ENCODE peak calls at places on chromosomes 5 and 9, in seven cellular contexts. Z is mammary epithelial cell, D is mucosa of descending colon, E is choroid plexus epithelial cell, Y is cardiac muscle cell, J is fibroblast of lung, U is cardiac fibroblast. X is an unnamed sample.

GRCh38 chr5:72178910-72179815 is 71.9 kb downstream of the MAP1B start:
- DNase-seq in Z (peak; percentile 82), D (peak; percentile 33), E (peak; percentile 92), Y (no peak), J (peak; percentile 94), U (peak; percentile 95), X (peak; percentile 89)

GRCh38 chr9:82720515-82720914 is 342.4 kb downstream of the RASEF start:
- DNase-seq in Z (no peak), D (no peak), E (no peak), Y (no peak), J (no peak), U (no peak), X (no peak)

GRCh38 chr5:133365326-133365725 is 247.0 kb downstream of the FSTL4 start:
- DNase-seq in Z (no peak), D (no peak), E (no peak), Y (peak; percentile 32), J (no peak), U (no peak), X (no peak)

GRCh38 chr9:94801242-94801641 is 74.7 kb downstream of the AOPEP start:
- DNase-seq in Z (no peak), D (no peak), E (no peak), Y (no peak), J (peak; percentile 58), U (no peak), X (peak; percentile 89)

GRCh38 chr5:93791520-93791972 is 50.1 kb upstream of the POU5F2 start:
- DNase-seq in Z (no peak), D (no peak), E (peak; percentile 88), Y (no peak), J (no peak), U (peak; percentile 8), X (no peak)

GRCh38 chr5:134019636-134020035 is 14.9 kb upstream of the VDAC1 start:
- DNase-seq in Z (no peak), D (peak; percentile 35), E (no peak), Y (no peak), J (no peak), U (no peak), X (no peak)

GRCh38 chr9:136118061-136118366 is 661 bp downstream of the TMEM250 start:
- DNase-seq in Z (no peak), D (no peak), E (no peak), Y (peak; percentile 77), J (no peak), U (no peak), X (no peak)

GRCh38 chr5:143008809-143009521 is 238.8 kb downstream of the ARHGAP26 start:
- DNase-seq in Z (peak; percentile 100), D (no peak), E (peak; percentile 92), Y (no peak), J (peak; percentile 99), U (peak; percentile 74), X (peak; percentile 100)

GRCh38 chr5:87582149-87582548 is 169.4 kb upstream of the CCNH start:
- DNase-seq in Z (no peak), D (no peak), E (no peak), Y (no peak), J (no peak), U (no peak), X (no peak)

GRCh38 chr9:16442622-16443021 is 427.8 kb downstream of the BNC2 start:
- DNase-seq in Z (peak; percentile 71), D (no peak), E (peak; percentile 84), Y (no peak), J (peak; percentile 76), U (peak; percentile 62), X (peak; percentile 72)

GRCh38 chr9:95772320-95773060 is 103.0 kb upstream of the ERCC6L2 start:
- DNase-seq in Z (no peak), D (peak; percentile 83), E (peak; percentile 63), Y (peak; percentile 75), J (peak; percentile 73), U (peak; percentile 78), X (peak; percentile 56)

GRCh38 chr5:120228262-120229031 is 235.7 kb upstream of the PRR16 start:
- DNase-seq in Z (peak; percentile 29), D (no peak), E (no peak), Y (no peak), J (peak; percentile 37), U (no peak), X (peak; percentile 14)

GRCh38 chr5:96597441-96598020 is 64.6 kb upstream of the CAST start:
- DNase-seq in Z (no peak), D (no peak), E (peak; percentile 63), Y (no peak), J (peak; percentile 82), U (no peak), X (peak; percentile 84)

GRCh38 chr9:129484325-129485000 is 136.4 kb downstream of the C9orf50 start:
- DNase-seq in Z (no peak), D (no peak), E (no peak), Y (no peak), J (no peak), U (no peak), X (peak; percentile 32)

GRCh38 chr9:129485140-129485758 is 135.7 kb downstream of the C9orf50 start:
- DNase-seq in Z (no peak), D (no peak), E (no peak), Y (no peak), J (no peak), U (no peak), X (no peak)

GRCh38 chr9:129487658-129488483 is 133.0 kb downstream of the C9orf50 start:
- DNase-seq in Z (peak; percentile 50), D (peak; percentile 56), E (peak; percentile 82), Y (no peak), J (peak; percentile 65), U (peak; percentile 78), X (peak; percentile 71)

GRCh38 chr9:129487307-129487657 is 133.6 kb downstream of the C9orf50 start:
- DNase-seq in Z (no peak), D (no peak), E (no peak), Y (no peak), J (no peak), U (no peak), X (peak; percentile 22)

DNA sequence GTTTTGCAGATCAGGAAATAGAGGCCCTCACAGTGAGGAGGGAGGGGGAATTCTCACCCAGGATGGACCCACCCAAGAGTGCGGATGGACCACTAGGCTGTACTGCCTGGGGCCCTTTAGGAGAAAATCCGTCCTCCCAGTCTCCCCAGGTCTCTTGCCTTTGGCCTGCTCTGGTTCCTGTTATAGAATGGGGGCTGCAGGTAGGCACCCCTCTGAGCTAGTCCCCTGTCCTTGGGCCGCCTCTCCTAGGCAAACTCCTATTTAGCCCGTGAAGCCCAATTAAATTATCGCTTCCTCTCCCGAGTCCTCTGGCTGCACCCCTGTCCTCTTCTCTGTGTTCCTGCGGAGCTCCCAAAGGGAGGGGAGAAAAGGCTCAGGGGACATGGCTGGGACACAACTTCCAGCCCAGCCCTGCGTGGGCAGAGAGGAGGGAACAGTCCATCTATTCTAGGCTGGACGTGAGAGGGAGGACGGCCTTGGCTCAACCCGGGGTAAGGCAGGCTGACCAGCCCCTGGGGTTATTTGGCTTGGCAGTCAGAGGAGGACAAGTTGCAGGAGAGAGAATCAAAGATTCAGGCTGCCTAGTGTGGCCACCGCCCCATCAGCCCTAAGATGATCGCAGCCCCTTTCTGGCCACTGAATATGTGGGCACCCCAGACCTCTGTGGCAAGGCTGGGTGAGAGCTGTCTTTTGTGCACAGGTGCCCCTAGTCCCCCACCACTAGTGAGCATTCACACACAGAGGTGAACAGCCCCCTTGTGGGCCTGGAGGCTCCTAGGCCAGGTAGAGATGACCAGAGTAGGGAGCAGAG is 134.2 kb downstream of the C9orf50 start:
- DNase-seq in Z (no peak), D (no peak), E (peak; percentile 46), Y (no peak), J (peak; percentile 62), U (peak; percentile 82), X (peak; percentile 85)
- H3K4me3 ChIP-seq in Z (no peak overlapping the region), D (no peak overlapping the region), E (no peak overlapping the region), Y (no peak overlapping the region), J (no peak overlapping the region), U (no peak overlapping the region), X (no peak overlapping the region)

DNA sequence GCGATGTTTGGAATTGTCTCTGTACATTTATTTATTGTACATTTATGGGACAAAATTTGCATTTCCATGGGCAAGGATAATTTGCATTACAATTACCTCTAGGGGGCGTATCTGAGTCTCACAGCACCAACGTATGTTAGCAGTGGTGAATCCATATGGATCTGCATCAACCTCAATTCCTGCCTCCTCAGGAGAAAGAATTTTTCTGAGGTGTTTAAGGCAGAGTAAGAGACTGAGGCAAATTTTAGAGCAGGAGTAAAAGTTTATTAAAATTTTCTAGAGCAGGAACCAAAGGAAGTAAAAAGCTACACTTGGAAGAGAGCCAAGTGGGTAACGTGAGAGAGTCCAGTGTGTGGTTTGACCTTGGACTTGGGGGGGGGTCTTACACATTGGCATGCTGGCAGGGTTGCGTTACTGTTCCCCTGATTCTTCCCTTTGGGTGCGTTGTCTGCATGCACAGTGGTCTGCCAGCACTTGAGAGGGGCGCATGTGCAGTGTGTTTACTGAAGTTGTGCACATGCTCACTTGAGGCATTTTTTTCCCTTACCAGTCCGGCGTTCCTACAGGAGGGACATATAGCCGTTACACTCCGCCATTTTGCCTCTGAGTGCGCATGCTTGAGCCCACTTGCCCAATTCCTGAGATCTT is 21.0 kb upstream of the RAB14 start:
- DNase-seq in Z (peak; percentile 30), D (no peak), E (peak; percentile 74), Y (peak; percentile 60), J (peak; percentile 48), U (peak; percentile 75), X (peak; percentile 76)
- TF ChIP-seq CTCF in Z (peak; percentile 83), D (no peak), E (peak; percentile 80), Y (peak; percentile 84), J (peak; percentile 65), U (peak; percentile 78), X (peak; percentile 91)

GRCh38 chr9:125750656-125751035 is 3.5 kb downstream of the PBX3 start:
- DNase-seq in Z (peak; percentile 10), D (no peak), E (no peak), Y (peak; percentile 22), J (peak; percentile 56), U (peak; percentile 33), X (no peak)
- H3K4me3 ChIP-seq in Z (peak overlapping the region; percentile 28), D (no peak overlapping the region), E (no peak overlapping the region), Y (peak overlapping the region; percentile 67), J (peak overlapping the region; percentile 94), U (peak overlapping the region; percentile 11), X (peak overlapping the region; percentile 2)

DNA sequence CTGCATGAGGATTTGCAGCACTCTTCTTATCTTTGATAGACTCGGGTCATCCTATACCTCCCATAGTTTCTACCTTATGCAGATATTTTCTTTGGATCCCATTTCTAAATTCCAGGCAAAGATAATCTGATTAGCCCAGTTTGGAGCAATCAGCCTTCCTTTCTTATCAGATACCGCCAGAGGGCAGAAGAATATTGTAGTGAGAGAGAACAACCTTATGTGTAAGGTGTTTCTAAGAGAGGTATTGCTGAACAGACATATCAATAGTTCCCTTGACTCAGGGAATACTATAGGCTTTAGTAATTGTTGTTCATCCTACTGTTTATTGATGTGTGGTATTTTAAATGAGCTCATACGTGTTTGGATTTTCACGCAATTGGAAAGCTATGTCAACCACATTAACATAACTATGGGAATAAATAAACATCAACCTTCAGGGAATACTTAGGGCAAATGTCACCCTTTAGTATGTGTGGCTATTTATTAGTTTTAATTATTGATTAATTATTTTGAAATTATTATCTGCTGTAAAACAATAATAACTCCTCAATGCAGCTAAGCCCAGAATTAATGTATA is 1435.2 kb upstream of the CDH9 start:
- DNase-seq in Z (peak; percentile 8), D (no peak), E (peak; percentile 78), Y (peak; percentile 8), J (peak; percentile 10), U (peak; percentile 18), X (peak; percentile 1)
- TF ChIP-seq CTCF in Z (peak; percentile 8), D (no peak), E (peak; percentile 77), Y (peak; percentile 26), J (peak; percentile 9), U (no peak), X (no peak)